ENCODE peak calls at places on chromosome 1, in five cellular contexts. One of them, this sample, is unnamed.

GRCh38 chr1:171441278-171441677 is 44.1 kb upstream of the PRRC2C start:
- DNase-seq in AG04450: peak
- DNase-seq in GM12891: no peak
- DNase-seq in ACHN: no peak
- DNase-seq in CD4-positive, CD25-positive, alpha-beta regulatory T cell: no peak
- DNase-seq in this sample: no peak

GRCh38 chr1:53326598-53327182 is 1.2 kb downstream of the LRP8 start:
- DNase-seq in ACHN: peak
- DNase-seq in AG04450: no peak
- DNase-seq in CD4-positive, CD25-positive, alpha-beta regulatory T cell: no peak
- DNase-seq in GM12891: peak
- DNase-seq in this sample: no peak

GRCh38 chr1:159014851-159015250 is 5.1 kb downstream of the IFI16 start:
- DNase-seq in GM12891: no peak
- DNase-seq in ACHN: no peak
- DNase-seq in AG04450: no peak
- DNase-seq in CD4-positive, CD25-positive, alpha-beta regulatory T cell: no peak
- DNase-seq in this sample: no peak

GRCh38 chr1:41358152-41358937 is 2.9 kb upstream of the FOXO6 start:
- DNase-seq in GM12891: no peak
- DNase-seq in ACHN: no peak
- DNase-seq in AG04450: no peak
- DNase-seq in CD4-positive, CD25-positive, alpha-beta regulatory T cell: no peak
- DNase-seq in this sample: no peak

GRCh38 chr1:20383631-20384030 is 93.0 kb downstream of the VWA5B1 start:
- DNase-seq in GM12891: no peak
- DNase-seq in CD4-positive, CD25-positive, alpha-beta regulatory T cell: no peak
- DNase-seq in AG04450: no peak
- DNase-seq in ACHN: no peak
- DNase-seq in this sample: no peak

GRCh38 chr1:167095368-167095767 is 1.5 kb downstream of the STYXL2 start:
- DNase-seq in AG04450: peak
- DNase-seq in ACHN: no peak
- DNase-seq in CD4-positive, CD25-positive, alpha-beta regulatory T cell: no peak
- DNase-seq in GM12891: no peak
- DNase-seq in this sample: no peak

GRCh38 chr1:246219508-246220030 is 287.5 kb downstream of the SMYD3 start:
- DNase-seq in CD4-positive, CD25-positive, alpha-beta regulatory T cell: no peak
- DNase-seq in GM12891: peak
- DNase-seq in AG04450: no peak
- DNase-seq in ACHN: no peak
- DNase-seq in this sample: peak

GRCh38 chr1:30707412-30708360 is 15.7 kb downstream of the MATN1 start:
- DNase-seq in ACHN: peak
- DNase-seq in CD4-positive, CD25-positive, alpha-beta regulatory T cell: peak
- DNase-seq in AG04450: no peak
- DNase-seq in GM12891: peak
- DNase-seq in this sample: peak

GRCh38 chr1:55640708-55641473 is 425.7 kb upstream of the USP24 start:
- DNase-seq in AG04450: no peak
- DNase-seq in ACHN: no peak
- DNase-seq in GM12891: peak
- DNase-seq in CD4-positive, CD25-positive, alpha-beta regulatory T cell: peak
- DNase-seq in this sample: peak

GRCh38 chr1:224540535-224540934 is 75.6 kb upstream of the CNIH3 start:
- DNase-seq in CD4-positive, CD25-positive, alpha-beta regulatory T cell: no peak
- DNase-seq in ACHN: no peak
- DNase-seq in AG04450: no peak
- DNase-seq in GM12891: no peak
- DNase-seq in this sample: no peak

GRCh38 chr1:232664844-232665777 is 35.2 kb upstream of the SIPA1L2 start:
- DNase-seq in CD4-positive, CD25-positive, alpha-beta regulatory T cell: no peak
- DNase-seq in AG04450: no peak
- DNase-seq in ACHN: no peak
- DNase-seq in GM12891: no peak
- DNase-seq in this sample: no peak

GRCh38 chr1:245870698-245871097 is 636.4 kb downstream of the SMYD3 start:
- DNase-seq in AG04450: no peak
- DNase-seq in ACHN: no peak
- DNase-seq in CD4-positive, CD25-positive, alpha-beta regulatory T cell: no peak
- DNase-seq in GM12891: no peak
- DNase-seq in this sample: no peak

GRCh38 chr1:89065077-89065868 is at the start of gene GBP1:
- DNase-seq in CD4-positive, CD25-positive, alpha-beta regulatory T cell: peak
- DNase-seq in GM12891: no peak
- DNase-seq in ACHN: peak
- DNase-seq in AG04450: peak
- DNase-seq in this sample: no peak

GRCh38 chr1:116755681-116756080 is 1.5 kb downstream of the CD2 start:
- DNase-seq in GM12891: no peak
- DNase-seq in ACHN: no peak
- DNase-seq in CD4-positive, CD25-positive, alpha-beta regulatory T cell: no peak
- DNase-seq in AG04450: no peak
- DNase-seq in this sample: no peak

GRCh38 chr1:45864124-45864721 is 60.8 kb downstream of the MAST2 start:
- DNase-seq in AG04450: no peak
- DNase-seq in CD4-positive, CD25-positive, alpha-beta regulatory T cell: no peak
- DNase-seq in ACHN: no peak
- DNase-seq in GM12891: no peak
- DNase-seq in this sample: no peak

GRCh38 chr1:94296018-94296417 is 58.6 kb upstream of the ARHGAP29 start:
- DNase-seq in CD4-positive, CD25-positive, alpha-beta regulatory T cell: no peak
- DNase-seq in AG04450: no peak
- DNase-seq in GM12891: no peak
- DNase-seq in ACHN: no peak
- DNase-seq in this sample: no peak

GRCh38 chr1:22412932-22413727 is 38.5 kb upstream of the ZBTB40 start:
- DNase-seq in AG04450: no peak
- DNase-seq in GM12891: no peak
- DNase-seq in CD4-positive, CD25-positive, alpha-beta regulatory T cell: no peak
- DNase-seq in ACHN: no peak
- DNase-seq in this sample: no peak

GRCh38 chr1:163745204-163745603 is 423.4 kb downstream of the NUF2 start:
- DNase-seq in CD4-positive, CD25-positive, alpha-beta regulatory T cell: no peak
- DNase-seq in AG04450: no peak
- DNase-seq in GM12891: no peak
- DNase-seq in ACHN: no peak
- DNase-seq in this sample: no peak

GRCh38 chr1:109977657-109978378 is 6.7 kb upstream of the AHCYL1 start:
- DNase-seq in ACHN: no peak
- DNase-seq in CD4-positive, CD25-positive, alpha-beta regulatory T cell: no peak
- DNase-seq in GM12891: no peak
- DNase-seq in AG04450: no peak
- DNase-seq in this sample: no peak

GRCh38 chr1:248631354-248632041 is 3.4 kb downstream of the OR2T11 start:
- DNase-seq in CD4-positive, CD25-positive, alpha-beta regulatory T cell: no peak
- DNase-seq in GM12891: no peak
- DNase-seq in AG04450: no peak
- DNase-seq in ACHN: no peak
- DNase-seq in this sample: no peak

GRCh38 chr1:116228501-116228900 is 117.3 kb downstream of the MAB21L3 start:
- DNase-seq in AG04450: no peak
- DNase-seq in GM12891: no peak
- DNase-seq in ACHN: no peak
- DNase-seq in CD4-positive, CD25-positive, alpha-beta regulatory T cell: no peak
- DNase-seq in this sample: peak

GRCh38 chr1:232594018-232594502 is 35.9 kb downstream of the SIPA1L2 start:
- DNase-seq in ACHN: no peak
- DNase-seq in GM12891: no peak
- DNase-seq in AG04450: no peak
- DNase-seq in CD4-positive, CD25-positive, alpha-beta regulatory T cell: no peak
- DNase-seq in this sample: no peak

GRCh38 chr1:147287133-147287865 is 44.8 kb downstream of the CHD1L start:
- DNase-seq in AG04450: no peak
- DNase-seq in CD4-positive, CD25-positive, alpha-beta regulatory T cell: no peak
- DNase-seq in GM12891: no peak
- DNase-seq in ACHN: no peak
- DNase-seq in this sample: no peak

GRCh38 chr1:41305576-41306365 is 55.5 kb upstream of the FOXO6 start:
- DNase-seq in AG04450: no peak
- DNase-seq in ACHN: no peak
- DNase-seq in GM12891: no peak
- DNase-seq in CD4-positive, CD25-positive, alpha-beta regulatory T cell: no peak
- DNase-seq in this sample: no peak

GRCh38 chr1:20552728-20553571 is 577 bp downstream of the FAM43B start:
- DNase-seq in CD4-positive, CD25-positive, alpha-beta regulatory T cell: no peak
- DNase-seq in GM12891: peak
- DNase-seq in ACHN: no peak
- DNase-seq in AG04450: no peak
- DNase-seq in this sample: no peak

GRCh38 chr1:229231754-229232119 is 39.2 kb upstream of the RAB4A start:
- DNase-seq in CD4-positive, CD25-positive, alpha-beta regulatory T cell: no peak
- DNase-seq in AG04450: no peak
- DNase-seq in ACHN: no peak
- DNase-seq in GM12891: no peak
- DNase-seq in this sample: no peak

GRCh38 chr1:8858112-8858668 is 20.3 kb downstream of the ENO1 start:
- DNase-seq in CD4-positive, CD25-positive, alpha-beta regulatory T cell: no peak
- DNase-seq in GM12891: no peak
- DNase-seq in ACHN: no peak
- DNase-seq in AG04450: no peak
- DNase-seq in this sample: no peak

GRCh38 chr1:109769335-109770078 is 5.8 kb upstream of the EPS8L3 start:
- DNase-seq in CD4-positive, CD25-positive, alpha-beta regulatory T cell: no peak
- DNase-seq in ACHN: peak
- DNase-seq in GM12891: no peak
- DNase-seq in AG04450: peak
- DNase-seq in this sample: no peak

GRCh38 chr1:2334883-2335534 is 56.3 kb downstream of the MORN1 start:
- DNase-seq in ACHN: no peak
- DNase-seq in AG04450: no peak
- DNase-seq in GM12891: no peak
- DNase-seq in CD4-positive, CD25-positive, alpha-beta regulatory T cell: no peak
- DNase-seq in this sample: no peak

This sample was measured in GM13976.